ENCODE peak calls at places on chromosomes 4 and X, in six cellular contexts. K, L, X, B, O and H are unnamed samples.

GRCh38 chr4:4981427-4981826 is 37.8 kb downstream of the CYTL1 start:
- DNase-seq in L (peak; percentile 74), O (peak; percentile 79), K (no peak), X (no peak), B (no peak), H (no peak)

GRCh38 chr4:3871181-3871852 is 105.1 kb downstream of the ADRA2C start:
- DNase-seq in K (no peak), L (no peak), B (no peak), O (no peak), X (no peak), H (peak; percentile 78)

GRCh38 chr4:89751416-89751815 is 85.5 kb downstream of the SNCA start:
- DNase-seq in X (no peak), K (no peak), B (no peak), L (no peak), O (no peak), H (no peak)

GRCh38 chrX:45714864-45715263 is 514.2 kb upstream of the DIPK2B start:
- DNase-seq in B (no peak), L (peak; percentile 58), O (peak; percentile 77), K (peak; percentile 52), X (no peak), H (no peak)

GRCh38 chr4:138828926-138829325 is 186.7 kb upstream of the NOCT start:
- DNase-seq in O (no peak), L (no peak), K (no peak), X (no peak), B (no peak), H (no peak)

GRCh38 chr4:94455081-94455480 is 3.3 kb downstream of the PDLIM5 start:
- DNase-seq in B (peak; percentile 71), K (peak; percentile 86), X (peak; percentile 67), O (peak; percentile 87), L (peak; percentile 84), H (no peak)

GRCh38 chrX:123436512-123436911 is 252.4 kb downstream of the GRIA3 start:
- DNase-seq in L (no peak), K (no peak), B (no peak), O (no peak), X (no peak), H (no peak)

GRCh38 chrX:115560978-115561604 is at the start of gene PLS3:
- DNase-seq in K (peak; percentile 89), O (peak; percentile 81), L (peak; percentile 81), X (peak; percentile 73), B (peak; percentile 76), H (peak; percentile 77)

GRCh38 chrX:32744906-32745305 is 466.4 kb downstream of the DMD start:
- DNase-seq in B (no peak), X (no peak), L (peak; percentile 8), O (no peak), K (peak; percentile 1), H (no peak)

GRCh38 chrX:130165703-130166502 is at the start of gene AIFM1:
- DNase-seq in K (peak; percentile 97), L (peak; percentile 92), B (peak; percentile 90), O (peak; percentile 93), X (peak; percentile 80), H (peak; percentile 89)

GRCh38 chrX:24371391-24371972 is 11.0 kb downstream of the SUPT20HL1 start:
- DNase-seq in L (peak; percentile 74), O (peak; percentile 65), X (no peak), B (peak; percentile 67), K (peak; percentile 67), H (no peak)

GRCh38 chr4:41160010-41160789 is 54.1 kb downstream of the APBB2 start:
- DNase-seq in O (peak; percentile 97), B (no peak), K (peak; percentile 90), X (no peak), L (peak; percentile 97), H (no peak)

GRCh38 chr4:161564230-161564834 is 599.5 kb downstream of the FSTL5 start:
- DNase-seq in K (peak; percentile 67), X (no peak), L (peak; percentile 17), O (peak; percentile 16), B (no peak), H (no peak)

GRCh38 chrX:88977835-88978234 is 230.8 kb downstream of the CPXCR1 start:
- DNase-seq in X (no peak), O (no peak), K (no peak), B (no peak), L (peak; percentile 2), H (no peak)

GRCh38 chrX:21749924-21750323 is 8.0 kb downstream of the SMPX start:
- DNase-seq in K (no peak), L (no peak), X (no peak), B (no peak), O (no peak), H (no peak)

DNA sequence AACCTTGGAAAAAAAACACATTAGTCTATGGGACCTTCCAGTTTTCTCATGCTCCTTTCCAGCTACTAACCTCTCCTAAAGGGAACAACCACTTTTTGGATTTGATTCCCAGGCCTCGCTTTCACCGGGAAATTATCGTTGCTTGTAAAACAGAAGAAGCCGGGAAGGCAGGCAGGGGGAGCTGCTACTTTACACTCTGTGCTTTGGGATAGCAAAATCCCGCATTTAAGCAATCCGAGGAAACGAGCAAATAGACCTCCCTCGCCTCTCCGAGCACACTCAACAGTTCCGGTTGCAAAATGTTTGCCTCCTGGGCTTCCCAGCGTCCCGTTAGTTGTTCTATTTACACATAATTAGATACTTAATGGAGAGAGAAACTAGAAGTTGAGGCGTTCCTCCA is 1.2 kb downstream of the CD38 start:
- DNase-seq in K (peak; percentile 83), B (no peak), X (no peak), L (peak; percentile 81), O (peak; percentile 63), H (no peak)
- TF ChIP-seq CTCF in K (peak; percentile 76), B (no peak), X (no peak), L (no peak), O (peak; percentile 55), H (no peak)

GRCh38 chrX:13506574-13506973 is 62.8 kb upstream of the EGFL6 start:
- DNase-seq in L (peak; percentile 65), K (peak; percentile 69), B (peak; percentile 48), X (no peak), O (peak; percentile 68), H (no peak)
- TF ChIP-seq CTCF in L (peak; percentile 81), K (peak; percentile 77), B (peak; percentile 30), X (no peak), O (peak; percentile 86), H (peak; percentile 77)

DNA sequence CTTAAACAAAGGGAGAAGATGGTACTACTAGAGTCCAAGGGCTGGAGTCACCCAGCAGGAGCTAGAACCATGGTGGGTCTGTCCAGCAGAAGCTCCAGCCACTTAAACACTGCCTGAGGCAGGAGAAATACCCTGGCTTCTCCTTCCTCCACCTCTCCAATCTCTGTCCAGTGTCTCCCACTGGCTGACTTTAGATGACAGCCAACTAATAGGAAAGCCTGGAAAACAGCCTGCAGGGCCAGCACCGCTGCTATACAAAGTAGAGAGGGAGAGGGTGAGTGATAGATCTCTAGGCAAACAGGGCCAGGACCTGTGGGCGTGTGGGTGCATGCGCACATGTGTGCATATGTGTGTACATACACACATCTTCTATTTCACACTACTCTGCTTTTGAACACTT is 56.5 kb upstream of the ATP8A1 start:
- DNase-seq in X (no peak), O (no peak), L (no peak), B (no peak), K (no peak), H (no peak)
- TF ChIP-seq CTCF in X (no peak), O (no peak), L (no peak), B (no peak), K (no peak), H (no peak)

GRCh38 chrX:133953785-133954355 is 31.5 kb downstream of the GPC3 start:
- DNase-seq in O (no peak), B (no peak), L (no peak), X (no peak), K (no peak), H (no peak)

GRCh38 chrX:133961046-133961445 is 24.3 kb downstream of the GPC3 start:
- DNase-seq in O (no peak), B (no peak), X (no peak), L (no peak), K (no peak), H (no peak)

GRCh38 chrX:133959972-133960371 is 25.4 kb downstream of the GPC3 start:
- DNase-seq in O (no peak), B (no peak), L (no peak), X (no peak), K (no peak), H (no peak)

GRCh38 chrX:133956570-133957340 is 28.6 kb downstream of the GPC3 start:
- DNase-seq in L (no peak), B (no peak), O (no peak), X (no peak), K (no peak), H (no peak)

DNA sequence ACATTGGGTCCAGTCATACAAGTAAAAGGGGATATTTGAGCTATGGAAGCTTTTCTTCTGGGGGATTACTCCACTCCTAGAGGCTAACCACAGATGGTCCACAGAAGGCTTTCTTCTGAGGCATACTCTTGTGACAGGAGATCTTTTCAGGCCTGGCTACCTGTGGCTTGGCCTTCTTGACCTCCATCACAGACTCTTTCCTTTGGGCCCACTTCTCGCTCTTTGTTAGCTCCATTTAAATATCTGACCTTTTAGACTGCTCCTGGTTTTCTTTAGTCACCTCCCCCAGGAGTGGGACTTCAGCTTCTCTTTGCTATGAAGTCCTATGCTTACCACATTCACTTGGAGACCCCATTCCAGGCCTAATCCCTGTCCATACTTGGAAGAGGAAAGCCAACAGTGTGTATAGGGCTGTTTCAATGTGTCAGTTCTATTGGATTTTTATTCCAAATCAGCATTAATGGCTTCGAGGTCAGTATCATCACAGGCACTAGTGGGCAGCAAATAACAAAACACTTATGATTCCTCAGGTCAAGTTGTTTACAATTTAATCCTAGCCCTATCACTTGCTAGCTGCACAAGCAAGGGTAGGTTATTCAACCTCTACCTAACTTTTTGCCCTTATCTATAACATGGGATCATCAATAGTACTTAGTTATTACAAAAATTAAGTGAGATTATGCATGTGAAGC is 26.3 kb downstream of the GPC3 start:
- DNase-seq in K (no peak), B (no peak), L (peak; percentile 4), X (no peak), O (peak; percentile 14), H (no peak)
- TF ChIP-seq CTCF in K (peak; percentile 8), B (no peak), L (no peak), X (no peak), O (peak; percentile 30), H (no peak)

GRCh38 chr4:22477794-22478182 is 38.1 kb downstream of the ADGRA3 start:
- DNase-seq in K (no peak), B (no peak), O (no peak), X (no peak), L (no peak), H (no peak)
- TF ChIP-seq CTCF in K (no peak), B (no peak), O (no peak), X (no peak), L (no peak), H (no peak)

GRCh38 chrX:137166591-137166990 is 132.8 kb upstream of the GPR101 start:
- DNase-seq in L (peak; percentile 38), B (peak; percentile 42), K (no peak), O (no peak), X (no peak), H (no peak)
- TF ChIP-seq CTCF in L (peak; percentile 37), B (no peak), K (no peak), O (peak; percentile 12), X (no peak), H (no peak)

DNA sequence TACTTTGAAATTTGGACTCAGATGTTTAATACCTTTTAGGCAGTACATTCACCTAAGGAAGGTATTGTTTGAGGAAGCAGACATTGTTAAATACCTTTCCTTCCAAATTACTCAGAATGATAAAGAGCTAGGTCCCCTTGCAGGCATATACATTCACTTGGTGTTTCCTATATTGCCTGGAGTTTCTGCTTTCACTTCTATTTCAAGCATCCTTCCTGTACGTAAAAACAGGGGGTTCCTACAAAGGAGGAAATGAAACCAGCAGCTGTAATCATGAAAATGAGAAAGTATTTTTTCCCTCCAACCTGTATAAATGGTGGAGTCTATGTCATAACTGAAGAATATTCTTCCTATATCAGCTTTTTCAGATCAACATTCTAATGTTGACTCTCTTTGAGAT is 90.4 kb upstream of the RASGEF1B start:
- DNase-seq in L (no peak), K (no peak), B (no peak), O (no peak), X (no peak), H (no peak)
- TF ChIP-seq CTCF in L (no peak), K (no peak), B (no peak), O (no peak), X (no peak), H (no peak)